ENCODE peak calls at places on chromosomes 13 and 19, in four cellular contexts. Q, H, T and X are unnamed samples.

GRCh38 chr13:29954082-29955043 is 103.9 kb upstream of the UBL3 start:
- DNase-seq in T (no peak), H (peak), Q (no peak), X (no peak)

GRCh38 chr19:34932494-34932893 is 5.8 kb downstream of the ZNF30 start:
- DNase-seq in H (no peak), Q (no peak), T (no peak), X (no peak)

GRCh38 chr13:20482275-20482761 is 43.3 kb downstream of the CRYL1 start:
- DNase-seq in T (no peak), Q (no peak), H (no peak), X (peak)

GRCh38 chr13:48194392-48194754 is 38.6 kb upstream of the ITM2B start:
- DNase-seq in T (no peak), H (no peak), Q (no peak), X (no peak)

GRCh38 chr13:32737679-32738078 is 151.4 kb downstream of the PDS5B start:
- DNase-seq in H (no peak), T (no peak), Q (no peak), X (no peak)

GRCh38 chr13:99340638-99341037 is 33.4 kb upstream of the GPR183 start:
- DNase-seq in Q (no peak), H (no peak), T (no peak), X (no peak)

GRCh38 chr13:109778102-109778542 is 8.3 kb downstream of the IRS2 start:
- DNase-seq in H (no peak), Q (no peak), T (no peak), X (peak)

GRCh38 chr19:371501-372160 is 27.0 kb upstream of the MIER2 start:
- DNase-seq in Q (no peak), T (no peak), H (no peak), X (no peak)

GRCh38 chr19:51891193-51891747 is 3.5 kb upstream of the ZNF577 start:
- DNase-seq in Q (no peak), T (no peak), H (no peak), X (no peak)

GRCh38 chr19:3604227-3604986 is 2.3 kb downstream of the TBXA2R start:
- DNase-seq in H (no peak), T (no peak), Q (no peak), X (no peak)

GRCh38 chr13:111482806-111483620 is 162.6 kb downstream of the TEX29 start:
- DNase-seq in Q (no peak), H (no peak), T (no peak), X (no peak)

GRCh38 chr13:112867301-112867711 is 101.7 kb upstream of the MCF2L start:
- DNase-seq in Q (no peak), T (no peak), H (no peak), X (no peak)

GRCh38 chr19:51372649-51373504 is at the start of gene NKG7:
- DNase-seq in H (peak), T (peak), Q (no peak), X (no peak)

GRCh38 chr19:651114-651818 is 11.6 kb downstream of the FGF22 start:
- DNase-seq in H (no peak), Q (no peak), T (no peak), X (no peak)

GRCh38 chr13:42996584-42996983 is 4.5 kb upstream of the EPSTI1 start:
- DNase-seq in Q (no peak), H (no peak), T (no peak), X (peak)

GRCh38 chr13:32428581-32429072 is 697 bp upstream of the N4BP2L1 start:
- DNase-seq in H (no peak), Q (no peak), T (no peak), X (no peak)

GRCh38 chr19:18430417-18431144 is 7.4 kb downstream of the ISYNA1 start:
- DNase-seq in T (no peak), Q (no peak), H (no peak), X (no peak)

GRCh38 chr19:5718032-5718578 is 1.8 kb downstream of the LONP1 start:
- DNase-seq in T (peak), H (peak), Q (no peak), X (no peak)

GRCh38 chr19:31666126-31666525 is 316.9 kb upstream of the TSHZ3 start:
- DNase-seq in H (no peak), T (no peak), Q (no peak), X (no peak)